ENCODE peak calls at places on chromosomes 5 and 9, in ten cellular contexts. D, N, V, T, A, S, B, Y, F and X are unnamed samples.

GRCh38 chr5:171615201-171616001 is 170.2 kb upstream of the SMIM23 start:
- DNase-seq in A (no peak), V (peak), S (no peak), D (no peak), T (no peak), F (no peak), B (peak), N (no peak), Y (no peak), X (no peak)

GRCh38 chr9:20538956-20539355 is 83.3 kb downstream of the MLLT3 start:
- DNase-seq in A (no peak), V (peak), D (no peak), N (no peak), T (peak), B (no peak), S (no peak), F (no peak), Y (no peak), X (no peak)

GRCh38 chr9:137162505-137163100 is 7.2 kb downstream of the LRRC26 start:
- DNase-seq in B (peak), S (peak), F (peak), D (no peak), Y (no peak), T (no peak), A (peak), N (no peak), V (no peak), X (no peak)

GRCh38 chr9:27715651-27716050 is 142.4 kb upstream of the C9orf72 start:
- DNase-seq in S (no peak), A (no peak), V (no peak), B (no peak), N (no peak), D (no peak), Y (no peak), F (no peak), T (no peak), X (no peak)

GRCh38 chr9:115385383-115386122 is 267.6 kb upstream of the TNC start:
- DNase-seq in A (no peak), T (no peak), V (no peak), N (no peak), B (peak), D (no peak), S (no peak), Y (no peak), F (no peak), X (no peak)

GRCh38 chr5:159552751-159553150 is 222.5 kb upstream of the IL12B start:
- DNase-seq in A (no peak), T (no peak), B (no peak), Y (no peak), V (peak), D (no peak), N (no peak), F (no peak), S (no peak), X (no peak)

GRCh38 chr5:36494756-36495637 is 111.4 kb upstream of the SLC1A3 start:
- DNase-seq in B (no peak), N (no peak), Y (no peak), D (no peak), V (peak), F (no peak), S (no peak), A (no peak), T (peak), X (no peak)

GRCh38 chr9:6356441-6356840 is 28.3 kb downstream of the TPD52L3 start:
- DNase-seq in N (no peak), T (no peak), B (no peak), A (no peak), V (peak), D (no peak), F (no peak), Y (no peak), S (no peak), X (no peak)

GRCh38 chr5:6125781-6126180 is 252.6 kb downstream of the MED10 start:
- DNase-seq in F (no peak), B (no peak), N (no peak), T (no peak), A (no peak), Y (no peak), V (no peak), S (no peak), D (no peak), X (no peak)

GRCh38 chr9:36137392-36138004 is 965 bp downstream of the GLIPR2 start:
- DNase-seq in A (peak), D (no peak), N (no peak), Y (no peak), T (peak), S (no peak), F (peak), V (peak), B (peak), X (no peak)

GRCh38 chr5:161190778-161191177 is 338.8 kb upstream of the ATP10B start:
- DNase-seq in D (no peak), F (no peak), S (no peak), V (no peak), B (no peak), N (no peak), A (no peak), Y (no peak), T (no peak), X (no peak)

GRCh38 chr5:5092149-5092548 is 48.0 kb upstream of the ADAMTS16 start:
- DNase-seq in N (no peak), D (no peak), B (no peak), V (no peak), A (no peak), F (no peak), S (no peak), Y (no peak), T (no peak), X (no peak)

GRCh38 chr5:82365744-82366228 is 87.6 kb upstream of the RPS23 start:
- DNase-seq in D (peak), S (peak), T (peak), V (peak), A (no peak), N (no peak), B (no peak), Y (no peak), F (no peak), X (no peak)

GRCh38 chr5:82389347-82389746 is 111.2 kb upstream of the RPS23 start:
- DNase-seq in N (no peak), F (no peak), V (no peak), A (no peak), D (no peak), B (no peak), T (no peak), Y (no peak), S (no peak), X (no peak)

GRCh38 chr5:172959824-172960799 is 888 bp downstream of the RPL26L1 start:
- DNase-seq in N (no peak), V (no peak), S (no peak), F (no peak), B (no peak), Y (no peak), D (no peak), T (no peak), A (no peak), X (no peak)

GRCh38 chr5:119742311-119742710 is 113.0 kb downstream of the FAM170A start:
- DNase-seq in N (no peak), Y (no peak), V (peak), B (no peak), D (no peak), F (no peak), T (no peak), A (no peak), S (no peak), X (no peak)

GRCh38 chr9:34991833-34992375 is 2.4 kb downstream of the DNAJB5 start:
- DNase-seq in T (peak), B (peak), N (no peak), V (no peak), F (no peak), D (peak), A (no peak), Y (no peak), S (peak), X (peak)

GRCh38 chr5:135833521-135833920 is 942 bp upstream of the SLC25A48 start:
- DNase-seq in F (no peak), B (no peak), Y (no peak), T (no peak), D (no peak), A (no peak), N (no peak), V (no peak), S (no peak), X (no peak)

GRCh38 chr9:71670121-71670520 is 98.2 kb downstream of the CEMIP2 start:
- DNase-seq in S (no peak), D (no peak), Y (no peak), F (no peak), N (no peak), B (no peak), A (no peak), V (no peak), T (no peak), X (no peak)

GRCh38 chr5:154190652-154191304 is at the start of gene GALNT10:
- DNase-seq in B (no peak), S (peak), Y (peak), V (peak), D (peak), A (peak), T (peak), F (peak), N (peak), X (peak)

GRCh38 chr5:172793577-172794488 is 22.8 kb upstream of the DUSP1 start:
- DNase-seq in Y (no peak), N (peak), A (no peak), V (peak), S (no peak), T (no peak), F (no peak), B (no peak), D (no peak), X (peak)

GRCh38 chr5:13516195-13516594 is 428.3 kb downstream of the DNAH5 start:
- DNase-seq in D (no peak), T (no peak), V (no peak), A (no peak), B (no peak), S (no peak), N (no peak), F (no peak), Y (no peak), X (no peak)

GRCh38 chr9:71891557-71892189 is 19.3 kb downstream of the ABHD17B start:
- DNase-seq in D (no peak), S (no peak), Y (peak), F (no peak), T (no peak), N (no peak), A (no peak), V (no peak), B (no peak), X (no peak)

GRCh38 chr9:110115868-110116542 is 92.0 kb downstream of the C9orf152 start:
- DNase-seq in T (peak), V (peak), Y (no peak), F (no peak), S (peak), D (no peak), A (no peak), N (no peak), B (no peak), X (no peak)

GRCh38 chr5:175148773-175149172 is 295.2 kb downstream of the DRD1 start:
- DNase-seq in V (no peak), N (no peak), Y (no peak), B (no peak), S (peak), T (no peak), D (no peak), F (no peak), A (no peak), X (no peak)

GRCh38 chr5:146205499-146206202 is 2.2 kb downstream of the RBM27 start:
- DNase-seq in F (no peak), S (no peak), D (no peak), N (no peak), Y (no peak), V (no peak), T (no peak), B (no peak), A (peak), X (peak)

GRCh38 chr5:18394154-18394804 is 760.0 kb downstream of the TAF11L14 start:
- DNase-seq in A (peak), D (no peak), N (no peak), V (no peak), T (peak), F (peak), S (peak), B (peak), Y (peak), X (peak)

GRCh38 chr9:98045234-98046160 is 11.0 kb upstream of the NANS start:
- DNase-seq in N (no peak), S (peak), B (no peak), A (no peak), Y (peak), F (no peak), T (no peak), V (no peak), D (peak), X (no peak)

GRCh38 chr9:124457887-124458431 is 7.7 kb downstream of the ADGRD2 start:
- DNase-seq in B (no peak), T (no peak), F (no peak), N (no peak), S (no peak), A (no peak), Y (no peak), D (no peak), V (no peak), X (no peak)

GRCh38 chr9:36935768-36936497 is 98.1 kb downstream of the PAX5 start:
- DNase-seq in F (no peak), N (no peak), B (no peak), S (no peak), V (no peak), Y (no peak), A (peak), D (no peak), T (no peak), X (peak)

GRCh38 chr5:110008131-110008530 is 318.4 kb downstream of the MAN2A1 start:
- DNase-seq in F (no peak), V (no peak), B (no peak), T (no peak), S (no peak), Y (no peak), N (no peak), D (no peak), A (no peak), X (no peak)

GRCh38 chr9:121815556-121816448 is 164.4 kb downstream of the DAB2IP start:
- DNase-seq in S (no peak), D (no peak), V (no peak), A (no peak), N (no peak), T (no peak), Y (no peak), B (no peak), F (no peak), X (no peak)

GRCh38 chr5:32711693-32712462 is 757 bp downstream of the NPR3 start:
- DNase-seq in S (peak), F (no peak), B (peak), Y (no peak), V (peak), N (no peak), T (peak), A (peak), D (no peak), X (peak)

GRCh38 chr5:176890455-176891330 is 8.5 kb downstream of the HK3 start:
- DNase-seq in V (no peak), T (no peak), S (no peak), Y (no peak), A (peak), D (no peak), F (peak), B (no peak), N (no peak), X (peak)

GRCh38 chr9:125343518-125344284 is 82.1 kb downstream of the GAPVD1 start:
- DNase-seq in N (no peak), A (no peak), D (no peak), V (peak), F (no peak), T (peak), S (peak), Y (no peak), B (peak), X (no peak)

GRCh38 chr5:139743001-139743771 is 52.4 kb upstream of the PSD2 start:
- DNase-seq in B (no peak), D (no peak), V (no peak), S (no peak), Y (no peak), F (no peak), A (peak), N (no peak), T (no peak), X (no peak)

GRCh38 chr5:139743804-139744203 is 51.8 kb upstream of the PSD2 start:
- DNase-seq in F (no peak), N (no peak), B (no peak), D (no peak), S (no peak), V (no peak), A (no peak), T (no peak), Y (no peak), X (no peak)

GRCh38 chr5:139741823-139742172 is 53.8 kb upstream of the PSD2 start:
- DNase-seq in T (no peak), D (no peak), V (no peak), A (no peak), S (no peak), F (no peak), Y (no peak), N (no peak), B (no peak), X (no peak)

GRCh38 chr5:139740993-139741672 is 54.5 kb upstream of the PSD2 start:
- DNase-seq in A (no peak), Y (no peak), D (no peak), B (no peak), N (no peak), F (no peak), T (no peak), V (no peak), S (no peak), X (no peak)

DNA sequence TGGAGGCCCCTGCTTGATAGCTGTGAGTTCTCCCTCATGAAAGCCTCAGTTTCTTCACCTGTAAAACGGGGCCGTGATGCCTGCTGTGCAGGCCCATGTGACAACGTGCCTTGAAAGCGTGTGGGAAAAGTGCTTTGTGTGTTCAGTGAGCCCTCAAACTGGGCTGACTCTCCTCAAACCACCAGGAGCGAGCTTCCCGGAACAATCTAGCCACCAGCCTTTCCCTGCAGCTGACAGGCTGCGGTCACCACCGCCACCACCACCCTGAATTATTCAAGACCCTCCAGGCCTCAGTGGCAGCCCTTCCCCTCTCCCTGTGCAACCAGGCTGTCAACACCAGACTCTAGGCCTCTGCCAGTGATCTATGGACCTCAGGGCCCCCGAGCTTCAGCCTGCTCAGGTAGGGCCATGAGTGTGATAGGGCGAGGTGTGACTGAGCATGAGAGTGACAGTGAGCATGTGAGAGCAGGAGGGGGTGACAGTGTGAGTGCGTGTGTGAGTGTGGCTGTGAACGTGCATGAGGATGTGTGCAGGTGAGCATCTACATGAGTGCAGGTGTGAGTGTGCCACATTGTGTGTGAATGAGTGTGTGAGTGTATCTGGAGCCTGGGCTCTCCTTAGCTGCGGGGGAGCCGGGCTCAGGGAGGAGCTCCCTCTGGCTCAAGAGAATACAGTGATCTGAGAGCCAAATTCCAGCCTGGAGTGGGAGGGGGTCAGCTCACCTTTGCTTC is 53.3 kb upstream of the PSD2 start:
- DNase-seq in V (no peak), S (no peak), A (no peak), Y (no peak), D (no peak), B (no peak), F (no peak), T (no peak), N (no peak), X (no peak)
- TF ChIP-seq CTCF in V (no peak), S (no peak), A (no peak), Y (no peak), D (no peak), B (no peak), F (no peak), T (no peak), N (no peak), X (no peak)

GRCh38 chr5:53482717-53483638 is 2.5 kb downstream of the FST start:
- DNase-seq in N (peak), Y (peak), A (peak), F (peak), S (peak), V (peak), D (no peak), T (peak), B (peak), X (peak)
- TF ChIP-seq CTCF in N (no peak), Y (peak), A (no peak), F (no peak), S (peak), V (peak), D (no peak), T (peak), B (no peak), X (peak)

GRCh38 chr9:113581865-113582697 is 118.6 kb downstream of the RGS3 start:
- DNase-seq in F (peak), S (no peak), T (no peak), N (peak), A (peak), B (no peak), V (peak), Y (peak), D (no peak), X (peak)
- TF ChIP-seq CTCF in F (peak), S (no peak), T (no peak), N (peak), A (peak), B (no peak), V (peak), Y (peak), D (no peak), X (peak)

GRCh38 chr9:74281674-74282073 is 215.5 kb upstream of the RORB start:
- DNase-seq in Y (peak), F (no peak), D (no peak), N (no peak), V (no peak), B (peak), S (peak), A (no peak), T (no peak), X (no peak)
- TF ChIP-seq CTCF in Y (peak), F (no peak), D (peak), N (no peak), V (no peak), B (peak), S (no peak), A (peak), T (no peak), X (peak)

DNA sequence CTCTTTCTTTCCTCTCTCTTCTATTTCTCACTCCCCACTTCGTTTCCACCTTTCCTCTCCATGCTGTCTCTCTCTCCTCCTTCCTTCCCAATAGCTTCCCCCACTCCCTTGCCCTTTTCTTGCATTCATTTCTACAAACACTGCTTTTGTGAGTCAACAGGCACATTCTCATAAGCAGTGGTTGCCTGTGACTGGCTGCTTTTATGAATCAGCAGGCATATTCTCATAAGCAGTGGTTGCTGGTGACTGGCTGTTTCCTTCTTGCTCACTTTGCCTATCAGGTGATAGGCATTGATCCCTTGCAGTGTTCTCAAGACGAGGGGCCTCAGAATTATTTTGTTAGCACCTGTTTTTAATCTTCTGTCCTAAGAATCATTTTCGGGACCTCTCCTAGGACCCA is 116.1 kb upstream of the ACTBL2 start:
- DNase-seq in V (peak), D (peak), Y (no peak), F (no peak), A (no peak), N (no peak), B (no peak), T (peak), S (peak), X (no peak)
- TF ChIP-seq CTCF in V (no peak), D (no peak), Y (no peak), F (no peak), A (no peak), N (no peak), B (no peak), T (no peak), S (no peak), X (no peak)

DNA sequence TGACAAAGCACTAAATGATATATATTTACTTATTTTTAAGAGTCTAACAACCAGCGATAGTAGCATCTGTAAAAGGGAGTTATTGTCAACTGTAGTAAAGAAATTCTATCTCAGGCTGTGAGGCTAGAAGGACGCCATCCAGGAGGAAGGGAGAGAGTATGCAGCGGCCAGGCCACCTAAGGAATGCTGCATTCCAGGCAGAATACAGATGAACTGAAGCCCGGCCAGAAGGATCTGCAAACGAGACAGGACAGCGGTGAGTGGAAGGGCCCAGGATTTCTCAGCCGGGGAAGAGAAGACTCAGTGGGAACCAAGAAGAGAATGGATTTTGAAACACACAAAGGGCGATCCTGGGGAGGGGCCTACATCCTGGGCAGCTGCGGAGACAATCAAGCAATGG is 7.4 kb downstream of the RETREG1 start:
- DNase-seq in S (no peak), Y (no peak), T (no peak), A (no peak), F (no peak), V (no peak), N (no peak), B (no peak), D (no peak), X (no peak)
- TF ChIP-seq CTCF in S (no peak), Y (no peak), T (no peak), A (no peak), F (no peak), V (no peak), N (no peak), B (no peak), D (no peak), X (no peak)